ENCODE peak calls at places on chromosomes 1 and 21, in four cellular contexts. J is pancreas, Y is IMR-90, T is left lung. V is an unnamed sample. For H3K9me3, the result is how much of the 10 kb centered on the place peaks cover.

GRCh38 chr21:16193758-16194606 is 464.2 kb downstream of the USP25 start:
- DNase-seq in Y (peak), T (peak), J (no peak), V (peak)

GRCh38 chr1:119435061-119435460 is 20.1 kb downstream of the HSD3B2 start:
- DNase-seq in T (no peak), Y (no peak), J (no peak), V (no peak)

GRCh38 chr1:217333939-217334338 is 297.0 kb downstream of the GPATCH2 start:
- DNase-seq in Y (peak), J (no peak), T (no peak), V (no peak)

GRCh38 chr1:65449214-65449823 is 28.9 kb downstream of the LEPR start:
- DNase-seq in T (no peak), J (peak), Y (no peak), V (no peak)

GRCh38 chr1:60970081-60970509 is 112.3 kb upstream of the NFIA start:
- DNase-seq in J (no peak), Y (peak), T (no peak), V (no peak)

GRCh38 chr1:197252981-197253380 is 15.1 kb upstream of the CRB1 start:
- DNase-seq in Y (no peak), T (no peak), J (no peak), V (no peak)

GRCh38 chr1:168920456-168921094 is 185.9 kb upstream of the ATP1B1 start:
- DNase-seq in Y (peak), J (no peak), T (no peak), V (peak)

GRCh38 chr1:12666141-12666735 is 22.4 kb downstream of the AADACL4 start:
- DNase-seq in Y (peak), J (no peak), T (no peak), V (no peak)

GRCh38 chr1:30508651-30509050 is 214.7 kb downstream of the MATN1 start:
- DNase-seq in J (no peak), T (no peak), Y (no peak), V (no peak)

GRCh38 chr1:6185635-6186382 is 5.7 kb upstream of the CHD5 start:
- DNase-seq in J (no peak), Y (peak), T (no peak), V (no peak)

GRCh38 chr1:65174585-65174984 is 26.6 kb downstream of the AK4 start:
- DNase-seq in Y (peak), J (no peak), T (no peak), V (peak)

GRCh38 chr21:15870819-15871218 is 141.0 kb downstream of the USP25 start:
- DNase-seq in T (no peak), Y (no peak), J (no peak), V (no peak)

GRCh38 chr1:170967042-170967910 is 31.9 kb downstream of the MROH9 start:
- DNase-seq in Y (peak), J (no peak), T (no peak), V (no peak)

GRCh38 chr1:182137546-182137945 is 76.0 kb upstream of the ZNF648 start:
- DNase-seq in Y (no peak), J (no peak), T (no peak), V (no peak)

GRCh38 chr1:221284028-221284427 is 404.8 kb downstream of the HLX start:
- DNase-seq in T (no peak), Y (peak), J (no peak), V (no peak)

GRCh38 chr1:219858980-219859379 is 69.4 kb downstream of the SLC30A10 start:
- DNase-seq in T (no peak), J (no peak), Y (no peak), V (no peak)

GRCh38 chr1:93871356-93871755 is 7.7 kb downstream of the DNTTIP2 start:
- DNase-seq in J (no peak), T (no peak), Y (no peak), V (no peak)

GRCh38 chr1:15177710-15178166 is 24.2 kb downstream of the TMEM51 start:
- DNase-seq in J (no peak), Y (no peak), T (no peak), V (no peak)

GRCh38 chr1:115545791-115546733 is 95.7 kb upstream of the VANGL1 start:
- DNase-seq in Y (peak), J (peak), T (no peak), V (peak)

GRCh38 chr1:75625795-75626194 is 14.9 kb upstream of the SLC44A5 start:
- DNase-seq in J (no peak), T (no peak), Y (no peak), V (no peak)

GRCh38 chr1:80509965-80510522 is 1290.7 kb upstream of the ADGRL2 start:
- DNase-seq in J (no peak), Y (no peak), T (no peak), V (no peak)

GRCh38 chr1:43510621-43511020 is 20.1 kb upstream of the PTPRF start:
- DNase-seq in T (no peak), J (no peak), Y (no peak), V (peak)

GRCh38 chr1:160748182-160748876 is 9.3 kb downstream of the SLAMF7 start:
- DNase-seq in J (no peak), Y (no peak), T (no peak), V (no peak)

GRCh38 chr1:115478933-115479551 is 141.0 kb upstream of the NGF start:
- DNase-seq in J (peak), T (no peak), Y (no peak), V (no peak)

GRCh38 chr1:20589331-20590312 is 725 bp downstream of the CDA start:
- DNase-seq in T (peak), Y (peak), J (peak), V (peak)

GRCh38 chr1:200628223-200628868 is 7.8 kb upstream of the KIF14 start:
- DNase-seq in J (no peak), Y (no peak), T (no peak), V (no peak)

GRCh38 chr1:64960731-64961130 is 5.6 kb downstream of the JAK1 start:
- DNase-seq in J (no peak), T (no peak), Y (no peak), V (no peak)

GRCh38 chr21:39595465-39595864 is 17.3 kb upstream of the B3GALT5 start:
- DNase-seq in T (no peak), J (no peak), Y (no peak), V (no peak)

GRCh38 chr1:172588296-172589291 is 55.6 kb downstream of the SUCO start:
- DNase-seq in Y (peak), J (no peak), T (no peak), V (peak)

GRCh38 chr21:46374761-46375389 is 50.9 kb downstream of the PCNT start:
- DNase-seq in J (no peak), T (peak), Y (no peak), V (no peak)

GRCh38 chr1:20282544-20282943 is 8.1 kb upstream of the VWA5B1 start:
- DNase-seq in J (no peak), Y (no peak), T (no peak), V (no peak)

GRCh38 chr1:156477526-156478249 is 22.9 kb downstream of the MEF2D start:
- DNase-seq in Y (no peak), T (no peak), J (no peak), V (peak)

GRCh38 chr1:7398982-7399381 is 372.1 kb upstream of the VAMP3 start:
- DNase-seq in T (no peak), Y (peak), J (no peak), V (no peak)

DNA sequence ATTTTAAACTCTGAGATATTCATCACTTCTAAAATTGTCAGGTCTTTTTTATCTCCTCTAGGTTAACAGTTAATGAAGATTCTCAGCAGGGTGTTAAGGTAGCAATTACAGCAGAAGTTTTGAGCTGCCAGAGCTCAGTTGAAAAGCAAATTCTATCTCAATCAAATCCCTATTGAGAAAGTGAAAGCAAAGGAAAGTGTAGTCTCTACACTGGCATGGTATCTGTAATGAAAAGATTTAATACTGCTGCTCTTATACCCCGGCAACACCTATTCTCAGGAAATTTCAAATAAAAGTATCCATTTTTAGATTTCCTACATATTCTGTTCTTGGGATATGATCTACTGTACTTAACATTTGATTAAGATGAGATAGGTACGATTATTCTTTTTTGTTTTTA is 913.5 kb downstream of the MRPL39 start:
- DNase-seq in T (no peak), J (no peak), Y (no peak), V (no peak)
- H3K9me3 ChIP-seq in T (under half), J (under half), Y (under half), V (under half)

DNA sequence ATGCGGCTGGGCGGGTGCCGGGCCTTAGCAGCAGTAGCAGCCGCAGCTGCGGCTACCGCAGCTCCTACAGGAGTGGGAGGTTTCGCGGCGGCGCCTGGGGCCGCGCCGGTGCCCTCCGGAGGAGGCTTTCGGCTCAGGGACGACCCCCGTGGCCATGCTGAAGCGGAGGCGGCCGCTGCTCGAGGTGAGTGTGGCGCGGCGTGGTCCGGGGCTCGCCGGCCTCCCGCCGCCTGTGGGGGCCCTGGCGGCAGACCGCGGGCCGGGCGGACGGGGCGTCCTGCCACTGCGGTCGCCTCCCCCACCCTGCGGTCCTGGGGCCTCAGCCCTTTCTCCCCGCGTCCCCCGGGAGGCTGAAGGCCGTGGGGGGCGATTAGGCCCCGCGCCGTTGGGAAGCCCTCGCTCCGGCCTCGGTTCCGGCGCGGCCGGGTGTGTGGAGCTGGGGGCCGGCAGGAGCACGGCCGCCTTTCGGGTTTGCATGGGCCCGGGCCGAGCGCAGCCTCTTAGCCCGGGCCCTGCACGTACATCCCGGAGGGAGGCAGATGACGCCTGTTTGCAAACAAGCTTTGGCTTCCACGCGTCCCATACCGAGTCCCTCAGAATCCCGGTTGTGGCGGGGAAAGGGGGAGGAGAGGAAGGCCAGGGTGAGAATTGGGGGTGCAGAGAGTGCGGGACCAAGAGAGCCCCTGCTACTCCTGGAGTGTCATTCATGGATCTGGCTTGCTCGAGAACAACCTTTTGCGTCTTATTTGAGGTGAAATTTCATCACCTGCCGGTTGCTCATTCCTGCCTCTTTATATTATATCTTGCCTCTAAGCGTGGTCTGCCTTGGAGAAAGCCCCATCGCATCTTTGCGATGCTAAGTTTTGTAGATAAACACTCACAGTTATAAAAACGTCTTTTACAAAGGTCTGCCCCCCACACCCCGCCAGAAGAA is 598 bp downstream of the ZFYVE9 start:
- DNase-seq in J (peak), Y (peak), T (peak), V (peak)
- TF ChIP-seq CTCF in J (no peak), Y (peak), T (no peak), V (no peak)

GRCh38 chr1:51559064-51559500 is 40.0 kb upstream of the EPS15 start:
- DNase-seq in T (no peak), Y (no peak), J (no peak), V (no peak)

GRCh38 chr1:51558375-51558924 is 39.4 kb upstream of the EPS15 start:
- DNase-seq in T (no peak), Y (peak), J (no peak), V (no peak)

GRCh38 chr1:51561702-51562101 is 42.6 kb upstream of the EPS15 start:
- DNase-seq in J (no peak), Y (no peak), T (no peak), V (no peak)

GRCh38 chr1:51560034-51560433 is 41.0 kb upstream of the EPS15 start:
- DNase-seq in T (no peak), J (no peak), Y (no peak), V (no peak)

GRCh38 chr1:51559501-51559900 is 40.4 kb upstream of the EPS15 start:
- DNase-seq in Y (no peak), T (no peak), J (no peak), V (no peak)
- H3K4me3 ChIP-seq in Y (no peak), T (no peak), J (no peak), V (no peak)

GRCh38 chr21:8992731-8993174 is 1528.6 kb upstream of the TPTE start:
- DNase-seq in T (peak), Y (no peak), J (peak), V (no peak)
- H3K9me3 ChIP-seq in T (half or more), Y (under half), J (under half), V (under half)

GRCh38 chr1:58841455-58841854 is 57.6 kb upstream of the JUN start:
- DNase-seq in T (no peak), Y (no peak), J (no peak), V (no peak)
- TF ChIP-seq CTCF in T (peak), Y (peak), J (no peak), V (peak)

GRCh38 chr1:8519167-8519566 is 201.3 kb downstream of the SLC45A1 start:
- DNase-seq in J (no peak), Y (no peak), T (no peak), V (no peak)

GRCh38 chr1:8517579-8518489 is 199.9 kb downstream of the SLC45A1 start:
- DNase-seq in T (no peak), Y (peak), J (no peak), V (no peak)

GRCh38 chr1:8518490-8518801 is 200.5 kb downstream of the SLC45A1 start:
- DNase-seq in Y (no peak), T (no peak), J (no peak), V (no peak)

GRCh38 chr1:8516278-8516777 is 198.4 kb downstream of the SLC45A1 start:
- DNase-seq in T (no peak), Y (no peak), J (no peak), V (no peak)

DNA sequence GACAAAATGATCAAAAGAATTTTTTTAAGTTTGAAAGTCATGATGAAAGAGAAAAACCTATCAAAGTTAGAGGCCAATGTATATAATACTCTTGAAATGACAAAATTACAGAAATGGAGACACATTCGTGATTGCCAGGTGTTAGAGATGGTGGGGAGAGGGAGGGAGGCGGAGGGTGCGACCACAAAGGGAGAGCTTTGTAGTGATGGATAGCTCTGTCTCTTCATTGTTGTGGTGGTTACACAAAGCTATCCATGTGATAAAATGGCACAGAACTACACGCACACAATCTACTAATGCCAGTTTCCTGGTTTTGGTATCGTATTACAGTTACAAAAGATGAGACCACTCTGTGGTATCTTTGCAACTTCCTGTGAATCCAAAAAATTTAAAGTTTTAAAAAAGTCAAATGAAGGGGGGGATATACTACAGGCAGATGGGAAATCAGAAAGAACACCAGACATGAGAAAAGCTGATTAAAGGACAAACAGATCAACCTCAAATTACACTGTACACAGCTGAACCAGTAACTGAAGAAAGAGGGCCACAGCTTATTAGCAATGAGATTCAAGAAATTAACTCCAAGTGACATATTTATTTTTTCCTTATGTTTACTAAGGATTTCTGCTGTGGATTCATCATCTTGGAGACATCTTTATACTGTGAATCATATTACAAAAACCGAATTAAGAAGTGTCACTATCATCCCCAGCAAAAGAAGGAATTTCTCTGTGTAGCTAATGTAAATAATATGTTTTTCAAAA is 199.1 kb downstream of the SLC45A1 start:
- DNase-seq in Y (peak), T (no peak), J (no peak), V (no peak)
- H3K4me3 ChIP-seq in Y (no peak), T (no peak), J (no peak), V (no peak)

GRCh38 chr1:223535261-223535778 is 130.2 kb downstream of the CAPN8 start:
- DNase-seq in J (no peak), Y (no peak), T (no peak), V (no peak)
- H3K9me3 ChIP-seq in J (under half), Y (under half), T (under half), V (under half)

V was measured in adrenal gland.